ENCODE peak calls at places on chromosomes 12 and 14, in eight cellular contexts. Y is suprapubic skin; D is body of pancreas; A is neural progenitor cell; H is lower lobe of right lung; L is CD8-positive, alpha-beta T cell; C is HL-60; P is left ventricle myocardium inferior. O is an unnamed sample.

GRCh38 chr12:24759155-24759554 is 189.7 kb downstream of the BCAT1 start:
- DNase-seq in Y (no peak), D (no peak), A (no peak), H (no peak), L (no peak), C (no peak), P (no peak), O (no peak)

GRCh38 chr14:22882064-22882463 is 958 bp upstream of the REM2 start:
- DNase-seq in Y (no peak), D (no peak), A (no peak), H (no peak), L (no peak), C (no peak), P (no peak), O (no peak)

GRCh38 chr12:62426095-62426488 is 40.5 kb upstream of the MON2 start:
- DNase-seq in Y (no peak), D (no peak), A (no peak), H (no peak), L (no peak), C (no peak), P (no peak), O (no peak)

GRCh38 chr12:116759783-116760581 is 21.9 kb downstream of the RNFT2 start:
- DNase-seq in Y (no peak), D (no peak), A (no peak), H (no peak), L (no peak), C (no peak), P (peak; percentile 29), O (no peak)

GRCh38 chr14:73242274-73242960 is 5.1 kb downstream of the PAPLN start:
- DNase-seq in Y (no peak), D (no peak), A (no peak), H (no peak), L (no peak), C (no peak), P (no peak), O (no peak)

GRCh38 chr12:14656846-14657245 is 39.6 kb downstream of the GUCY2C start:
- DNase-seq in Y (no peak), D (no peak), A (peak; percentile 4), H (no peak), L (no peak), C (no peak), P (no peak), O (no peak)

GRCh38 chr12:109767456-109767855 is 53.8 kb downstream of the FAM222A start:
- DNase-seq in Y (no peak), D (no peak), A (no peak), H (no peak), L (no peak), C (no peak), P (no peak), O (no peak)

GRCh38 chr12:63045020-63045860 is 105.8 kb downstream of the AVPR1A start:
- DNase-seq in Y (no peak), D (no peak), A (no peak), H (no peak), L (no peak), C (no peak), P (no peak), O (no peak)

GRCh38 chr12:57902371-57903042 is 38.9 kb upstream of the ATP23 start:
- DNase-seq in Y (no peak), D (no peak), A (no peak), H (no peak), L (no peak), C (peak; percentile 55), P (no peak), O (no peak)

GRCh38 chr12:67068773-67069450 is 200.2 kb upstream of the CAND1 start:
- DNase-seq in Y (no peak), D (peak; percentile 61), A (peak; percentile 83), H (peak; percentile 49), L (peak; percentile 33), C (peak; percentile 9), P (no peak), O (peak; percentile 52)

GRCh38 chr12:12398026-12398859 is 41.4 kb downstream of the BORCS5 start:
- DNase-seq in Y (peak; percentile 76), D (peak; percentile 77), A (no peak), H (no peak), L (no peak), C (no peak), P (peak; percentile 45), O (peak; percentile 71)

GRCh38 chr14:100386121-100386520 is 63.0 kb downstream of the SLC25A47 start:
- DNase-seq in Y (no peak), D (no peak), A (no peak), H (no peak), L (no peak), C (no peak), P (no peak), O (no peak)

GRCh38 chr12:125193798-125194562 is 128.7 kb downstream of the AACS start:
- DNase-seq in Y (no peak), D (no peak), A (peak; percentile 63), H (no peak), L (no peak), C (no peak), P (no peak), O (no peak)

GRCh38 chr14:53542692-53543091 is 389.6 kb upstream of the DDHD1 start:
- DNase-seq in Y (no peak), D (peak; percentile 33), A (no peak), H (no peak), L (no peak), C (no peak), P (no peak), O (no peak)

GRCh38 chr12:27861428-27862167 is 81.6 kb upstream of the MANSC4 start:
- DNase-seq in Y (no peak), D (peak; percentile 14), A (no peak), H (no peak), L (no peak), C (no peak), P (peak; percentile 72), O (no peak)

GRCh38 chr12:118288174-118288573 is 84.5 kb downstream of the TAOK3 start:
- DNase-seq in Y (no peak), D (no peak), A (no peak), H (no peak), L (no peak), C (no peak), P (no peak), O (no peak)

GRCh38 chr12:73274972-73275371 is 1002.8 kb downstream of the TRHDE start:
- DNase-seq in Y (no peak), D (no peak), A (no peak), H (no peak), L (no peak), C (no peak), P (no peak), O (no peak)

GRCh38 chr12:94745562-94745961 is 95.2 kb upstream of the TMCC3 start:
- DNase-seq in Y (no peak), D (no peak), A (no peak), H (no peak), L (no peak), C (no peak), P (no peak), O (no peak)

GRCh38 chr12:96698521-96698920 is 208.5 kb upstream of the NEDD1 start:
- DNase-seq in Y (no peak), D (no peak), A (no peak), H (no peak), L (no peak), C (no peak), P (no peak), O (no peak)

GRCh38 chr12:84803661-84804060 is 108.9 kb downstream of the SLC6A15 start:
- DNase-seq in Y (no peak), D (no peak), A (no peak), H (no peak), L (no peak), C (no peak), P (no peak), O (no peak)
- H3K27me3 ChIP-seq in Y (no peaks in the 10 kb centered on the region), D (no peaks in the 10 kb centered on the region), A (peaks cover 58% of the 10 kb centered on the region), H (no peaks in the 10 kb centered on the region), L (no peaks in the 10 kb centered on the region), C (peaks cover 2% of the 10 kb centered on the region), P (no peaks in the 10 kb centered on the region), O (no peaks in the 10 kb centered on the region)

GRCh38 chr12:132384916-132385315 is 55.5 kb upstream of the GALNT9 start:
- DNase-seq in Y (no peak), D (no peak), A (no peak), H (no peak), L (no peak), C (no peak), P (no peak), O (no peak)
- H3K27me3 ChIP-seq in Y (peaks cover 88% of the 10 kb centered on the region), D (no peaks in the 10 kb centered on the region), A (peaks cover 94% of the 10 kb centered on the region), H (peaks cover 31% of the 10 kb centered on the region), L (peaks cover 3% of the 10 kb centered on the region), C (peaks cover 22% of the 10 kb centered on the region), P (peaks cover 75% of the 10 kb centered on the region), O (no peaks in the 10 kb centered on the region)

GRCh38 chr12:115452751-115453281 is 768.8 kb upstream of the TBX3 start:
- DNase-seq in Y (no peak), D (no peak), A (peak; percentile 34), H (no peak), L (no peak), C (no peak), P (no peak), O (no peak)
- H3K27me3 ChIP-seq in Y (peaks cover 19% of the 10 kb centered on the region), D (no peaks in the 10 kb centered on the region), A (peaks cover 46% of the 10 kb centered on the region), H (peaks cover 12% of the 10 kb centered on the region), L (no peaks in the 10 kb centered on the region), C (peaks cover 16% of the 10 kb centered on the region), P (peaks cover 18% of the 10 kb centered on the region), O (no peaks in the 10 kb centered on the region)

DNA sequence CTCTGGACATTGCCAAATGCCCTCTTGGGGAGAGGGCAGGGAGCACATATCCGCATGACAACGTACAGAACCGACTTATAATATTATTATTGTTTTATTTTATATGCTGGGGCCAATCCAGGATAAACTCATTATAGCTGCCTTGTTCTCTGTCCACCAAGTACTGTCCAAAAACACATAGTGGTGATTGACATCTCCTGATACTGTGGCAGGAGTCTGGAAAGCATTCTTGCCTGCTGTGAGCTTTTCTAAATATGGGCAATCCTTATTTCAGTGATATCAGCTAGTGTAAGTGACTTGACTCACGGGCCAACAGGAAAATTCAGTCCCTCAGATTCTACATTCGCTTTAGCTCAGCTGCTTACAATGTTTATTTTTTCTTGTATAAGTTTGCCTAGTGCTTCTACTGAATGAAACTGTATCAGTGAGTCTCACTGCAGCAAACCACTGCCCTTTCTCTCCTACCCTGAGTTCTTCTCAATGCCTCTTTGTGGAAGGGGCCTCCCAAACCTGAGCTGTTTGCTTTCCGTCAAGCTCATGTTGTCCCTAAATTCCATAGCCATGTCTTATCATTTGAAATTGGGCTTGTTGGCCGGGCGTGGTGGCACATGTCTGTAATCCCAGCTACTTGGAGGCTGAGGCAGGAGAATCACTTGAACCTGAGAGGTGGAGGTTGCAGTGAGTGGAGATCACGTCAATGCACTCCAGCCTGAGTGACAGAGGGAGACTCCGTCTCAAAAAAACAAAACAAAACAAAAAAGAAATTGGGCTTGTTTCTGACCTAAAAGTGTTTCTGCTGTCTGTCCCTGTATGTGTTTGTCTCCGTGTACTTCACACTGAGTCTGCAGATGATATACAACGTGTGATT is 1.6 kb upstream of the CSRP2 start:
- DNase-seq in Y (no peak), D (no peak), A (no peak), H (no peak), L (no peak), C (no peak), P (no peak), O (no peak)
- H3K27me3 ChIP-seq in Y (no peaks in the 10 kb centered on the region), D (no peaks in the 10 kb centered on the region), A (no peaks in the 10 kb centered on the region), H (no peaks in the 10 kb centered on the region), L (peaks cover 11% of the 10 kb centered on the region), C (peaks cover 31% of the 10 kb centered on the region), P (no peaks in the 10 kb centered on the region), O (no peaks in the 10 kb centered on the region)